ENCODE peak calls at places on chromosomes 3 and 15, in four cellular contexts. X is SJCRH30; G is naive thymus-derived CD4-positive, alpha-beta T cell; N is uterus. U is an unnamed sample. For H3K4me1, the result is how much of the 10 kb centered on the place peaks cover.

GRCh38 chr3:26963356-26963742 is 340.8 kb downstream of the LRRC3B start:
- DNase-seq in X (peak), G (no peak), N (no peak), U (no peak)

GRCh38 chr15:60673156-60673555 is 194.2 kb upstream of the ICE2 start:
- DNase-seq in X (no peak), G (no peak), N (no peak), U (no peak)

GRCh38 chr15:93030430-93031102 is 58.4 kb downstream of the RGMA start:
- DNase-seq in X (peak), G (peak), N (peak), U (peak)

GRCh38 chr3:23867400-23867799 is 49.4 kb downstream of the NKIRAS1 start:
- DNase-seq in X (no peak), G (no peak), N (no peak), U (no peak)

GRCh38 chr15:73985101-73985873 is 6.8 kb downstream of the STOML1 start:
- DNase-seq in X (peak), G (no peak), N (no peak), U (no peak)

GRCh38 chr15:74041777-74042435 is 40.4 kb downstream of the GOLGA6A start:
- DNase-seq in X (no peak), G (no peak), N (no peak), U (no peak)

GRCh38 chr3:40505599-40506462 is at the start of gene ZNF620:
- DNase-seq in X (peak), G (peak), N (peak), U (peak)

GRCh38 chr15:38524156-38524555 is 40.5 kb downstream of the RASGRP1 start:
- DNase-seq in X (no peak), G (no peak), N (no peak), U (no peak)

GRCh38 chr3:39748002-39748401 is 61.4 kb upstream of the MYRIP start:
- DNase-seq in X (no peak), G (no peak), N (no peak), U (no peak)

DNA sequence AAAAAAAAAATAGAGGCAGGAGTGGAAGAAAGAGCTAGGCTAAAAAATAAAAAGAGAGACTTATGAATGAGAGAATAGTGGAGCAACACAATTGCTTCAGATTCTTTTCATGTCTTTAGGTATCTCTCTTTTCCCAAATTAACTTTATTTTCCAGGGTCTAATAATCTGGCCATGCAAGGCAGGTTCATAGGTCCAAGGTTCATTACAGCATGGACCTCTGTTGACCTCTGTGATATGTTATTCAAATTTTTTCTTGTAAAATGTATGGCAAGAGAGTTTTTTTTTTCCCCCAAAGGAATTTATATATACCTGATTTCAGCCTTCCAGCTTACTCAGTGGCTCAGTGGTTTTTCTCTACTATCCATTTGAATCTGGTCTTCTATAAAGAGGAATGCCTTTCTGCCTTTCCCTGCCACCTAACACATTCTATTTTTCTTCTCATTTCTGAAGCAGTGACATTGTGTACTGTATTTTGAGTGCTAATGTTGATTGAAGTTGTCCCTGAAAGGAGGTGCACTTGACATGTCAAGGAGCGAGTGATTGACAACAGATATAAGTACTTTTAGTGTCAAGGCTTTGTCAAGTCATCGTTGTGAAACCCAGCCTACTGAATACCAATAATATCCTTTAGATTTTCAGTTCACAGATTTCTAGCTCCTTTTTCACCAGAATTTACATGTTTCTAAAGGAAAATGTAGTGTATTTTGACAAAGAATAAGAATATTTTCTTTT is 118.5 kb downstream of the MAP2K5 start:
- DNase-seq in X (no peak), G (no peak), N (no peak), U (no peak)
- H3K4me3 ChIP-seq in X (no peak), G (no peak), N (no peak), U (no peak)

DNA sequence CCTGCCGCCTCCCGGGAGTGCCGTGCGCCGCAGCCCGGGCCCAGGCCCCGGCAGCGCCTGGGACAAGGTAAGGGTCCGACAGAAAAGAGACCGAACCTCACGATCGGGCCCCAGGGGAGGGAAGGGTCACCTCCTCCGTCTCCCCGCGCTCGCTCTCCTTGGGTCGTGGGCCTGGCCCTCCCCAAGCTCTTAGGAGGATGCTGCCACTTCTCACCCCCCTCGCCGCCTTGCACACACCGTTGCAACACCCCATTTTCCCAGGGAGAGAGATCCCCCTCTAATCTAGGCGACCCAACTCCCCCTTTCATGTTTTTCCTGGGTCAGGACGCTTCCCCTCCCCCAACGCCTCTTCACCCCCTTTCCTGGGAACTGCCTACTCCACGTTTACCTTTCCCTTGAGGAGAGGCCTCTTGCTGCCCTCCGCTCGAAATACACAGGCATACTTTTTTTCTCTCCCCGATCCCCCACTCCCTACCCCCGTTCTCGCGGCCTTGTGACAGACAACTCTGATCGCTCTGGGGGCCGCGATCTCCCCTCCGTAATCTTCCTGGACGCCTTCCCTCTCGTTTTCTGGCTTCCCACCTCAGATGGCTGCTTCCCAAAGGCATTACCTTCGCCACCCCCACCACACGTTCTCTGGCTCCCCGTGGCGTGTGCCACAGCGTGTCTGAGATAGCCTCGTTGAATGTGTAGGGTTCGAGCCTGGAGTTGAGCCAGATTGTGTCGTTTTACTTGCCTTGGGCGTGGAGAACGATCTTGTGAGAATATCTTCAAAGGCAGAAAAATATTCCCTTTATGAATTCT is 698 bp downstream of the SETD5 start:
- DNase-seq in X (peak), G (peak), N (peak), U (peak)
- H3K4me1 ChIP-seq in X (under half), G (half or more), N (under half), U (under half)

DNA sequence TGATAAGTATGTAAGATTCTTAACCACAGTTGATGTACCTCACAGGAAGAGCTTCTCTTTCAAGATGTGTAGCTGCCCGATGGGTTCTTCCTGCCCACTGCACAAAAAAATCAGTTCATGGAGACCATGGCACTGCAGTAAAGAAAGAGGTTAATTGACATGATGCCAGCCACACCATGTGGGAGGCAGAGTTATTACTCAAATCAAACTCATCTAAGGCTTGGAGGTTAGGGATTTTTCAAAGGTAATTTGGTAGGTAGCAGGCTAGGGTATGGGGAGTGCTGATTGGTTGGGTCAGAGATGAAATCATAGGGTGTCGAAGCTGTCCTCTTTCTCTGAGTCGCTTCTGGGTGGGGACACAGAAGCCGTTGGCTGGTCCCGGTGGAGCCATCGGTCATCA is 57.4 kb upstream of the BDH1 start:
- DNase-seq in X (no peak), G (peak), N (no peak), U (no peak)
- H3K4me3 ChIP-seq in X (no peak), G (no peak), N (no peak), U (no peak)

GRCh38 chr3:123670743-123671142 is 85.9 kb upstream of the HACD2 start:
- DNase-seq in X (no peak), G (no peak), N (no peak), U (no peak)
- H3K4me1 ChIP-seq in X (under half), G (under half), N (under half), U (under half)

GRCh38 chr15:80151576-80151975 is 1.2 kb upstream of the FAH start:
- DNase-seq in X (no peak), G (no peak), N (no peak), U (no peak)
- H3K4me3 ChIP-seq in X (peak), G (peak), N (no peak), U (no peak)

GRCh38 chr3:30664449-30664848 is 58.0 kb downstream of the TGFBR2 start:
- DNase-seq in X (no peak), G (peak), N (no peak), U (peak)
- H3K4me1 ChIP-seq in X (under half), G (half or more), N (under half), U (under half)

GRCh38 chr3:180961552-180961951 is 28.0 kb downstream of the DNAJC19 start:
- DNase-seq in X (no peak), G (no peak), N (no peak), U (no peak)

GRCh38 chr3:180961087-180961486 is 28.4 kb downstream of the DNAJC19 start:
- DNase-seq in X (no peak), G (no peak), N (no peak), U (no peak)

GRCh38 chr3:180959691-180960090 is 29.8 kb downstream of the DNAJC19 start:
- DNase-seq in X (no peak), G (no peak), N (no peak), U (no peak)

DNA sequence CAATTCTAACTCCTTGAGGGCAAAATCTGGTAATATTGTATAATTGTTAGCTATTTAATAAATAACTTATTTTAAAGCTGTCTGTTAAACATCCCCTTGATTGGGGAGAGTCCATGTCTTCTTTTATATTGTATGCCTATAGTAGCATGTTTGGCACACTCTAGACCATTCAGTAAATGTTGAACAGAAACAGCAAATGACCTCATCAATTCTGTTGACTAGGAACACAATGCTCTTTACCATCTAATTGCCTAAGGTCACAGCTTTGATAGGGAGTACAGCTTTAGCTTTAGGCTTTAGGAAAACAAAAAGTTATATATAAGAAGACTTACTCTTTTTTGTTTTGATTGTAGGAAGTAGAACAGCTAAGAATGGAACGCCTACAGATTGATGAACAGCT is 27.0 kb downstream of the DNAJC19 start:
- DNase-seq in X (no peak), G (no peak), N (no peak), U (no peak)
- H3K4me3 ChIP-seq in X (no peak), G (no peak), N (no peak), U (no peak)

DNA sequence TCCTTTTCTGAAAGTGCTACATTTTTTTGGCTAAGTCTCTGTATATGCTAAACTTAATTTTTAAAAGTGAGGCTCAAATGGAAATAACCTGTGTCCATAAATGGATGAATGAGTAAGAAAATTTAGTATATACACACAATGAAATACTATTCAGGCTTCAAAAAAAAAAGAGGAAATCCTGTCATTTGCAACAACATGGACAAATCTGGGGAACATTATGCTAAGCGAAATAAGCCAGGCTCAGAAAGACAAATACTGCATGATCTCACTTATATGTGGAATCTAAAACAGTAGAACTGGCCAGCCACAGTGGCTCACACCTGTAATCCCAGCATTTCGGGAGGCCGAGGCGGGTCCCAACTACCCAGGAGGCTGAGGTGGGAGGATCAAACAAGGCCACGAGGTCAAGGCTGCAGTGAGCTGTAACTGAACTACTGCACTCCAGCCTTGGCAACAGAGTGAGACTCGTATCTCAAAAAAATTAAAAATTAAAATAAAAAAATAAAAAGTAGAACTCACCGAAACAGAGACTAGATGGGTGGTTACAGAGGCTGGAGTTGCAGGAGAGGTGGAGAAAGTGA is 25.8 kb downstream of the CCDC12 start:
- DNase-seq in X (no peak), G (no peak), N (no peak), U (no peak)
- H3K4me1 ChIP-seq in X (under half), G (half or more), N (under half), U (half or more)

GRCh38 chr3:99413504-99413903 is 224.9 kb upstream of the COL8A1 start:
- DNase-seq in X (no peak), G (no peak), N (no peak), U (no peak)

GRCh38 chr3:99407257-99407656 is 231.1 kb upstream of the COL8A1 start:
- DNase-seq in X (no peak), G (no peak), N (no peak), U (no peak)

GRCh38 chr3:99409961-99410360 is 228.4 kb upstream of the COL8A1 start:
- DNase-seq in X (no peak), G (no peak), N (no peak), U (no peak)

DNA sequence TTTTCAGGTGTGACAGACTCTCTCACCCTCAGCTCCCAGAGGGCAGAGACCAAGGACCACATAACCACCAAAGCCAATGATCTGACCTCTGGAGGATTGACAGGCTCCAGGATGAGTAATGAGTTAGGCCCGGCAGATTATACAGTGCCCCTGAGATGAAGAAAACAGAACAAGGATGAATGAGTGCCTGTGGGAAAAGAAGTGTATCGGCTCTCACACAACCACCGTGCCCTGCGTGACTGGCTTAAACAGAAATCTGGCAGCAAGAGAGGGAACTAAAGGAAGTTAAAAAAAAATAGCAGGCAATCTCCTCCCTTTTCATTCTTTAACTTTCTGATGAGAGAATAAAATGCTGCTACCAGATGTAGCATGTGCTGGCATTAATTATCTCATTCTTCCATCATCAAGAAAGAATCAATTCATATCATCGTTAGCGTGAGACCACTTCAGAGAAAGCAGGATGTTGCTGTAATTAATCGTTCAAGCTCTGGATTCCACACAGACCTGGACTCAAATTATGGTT is 227.5 kb upstream of the COL8A1 start:
- DNase-seq in X (no peak), G (no peak), N (no peak), U (no peak)
- H3K4me3 ChIP-seq in X (no peak), G (no peak), N (no peak), U (no peak)

GRCh38 chr3:172707967-172708366 is 2.9 kb downstream of the NCEH1 start:
- DNase-seq in X (no peak), G (no peak), N (no peak), U (no peak)

GRCh38 chr3:172705166-172705565 is 5.7 kb downstream of the NCEH1 start:
- DNase-seq in X (no peak), G (no peak), N (no peak), U (no peak)

GRCh38 chr3:172701758-172702157 is 9.1 kb downstream of the NCEH1 start:
- DNase-seq in X (no peak), G (no peak), N (no peak), U (no peak)

GRCh38 chr3:172701056-172701455 is 9.8 kb downstream of the NCEH1 start:
- DNase-seq in X (no peak), G (no peak), N (no peak), U (no peak)

DNA sequence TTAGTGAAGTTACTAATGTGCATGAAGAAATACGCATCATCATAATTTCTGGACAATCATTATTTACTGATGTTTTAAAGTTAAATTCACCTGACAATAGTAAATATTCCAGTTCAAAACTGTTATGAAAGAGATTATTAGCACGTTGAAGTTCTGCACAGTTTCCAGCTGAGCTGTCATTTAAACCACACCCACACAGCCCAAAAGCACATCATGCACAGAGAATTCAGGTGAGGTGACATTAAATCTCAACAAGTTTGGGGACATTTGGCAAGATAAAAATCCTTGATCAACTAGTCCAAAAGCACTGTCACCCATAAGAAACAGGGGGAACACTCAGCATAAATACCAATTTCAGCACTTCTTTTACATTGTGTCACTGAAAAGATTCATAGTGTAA is 6.9 kb downstream of the NCEH1 start:
- DNase-seq in X (no peak), G (no peak), N (no peak), U (no peak)
- H3K4me1 ChIP-seq in X (under half), G (under half), N (under half), U (under half)

U was measured in right cardiac atrium.